ENCODE peak calls at places on chromosomes 7 and 10, in ten cellular contexts. Q, Z, R, Y, H, P, A, S, F and U are unnamed samples.

GRCh38 chr10:123149568-123150228 is 1.8 kb downstream of the HMX2 start:
- DNase-seq in Q (peak), Z (no peak), R (no peak), Y (peak), H (peak), P (no peak), A (no peak), S (no peak), F (no peak), U (peak)

GRCh38 chr10:103545366-103545765 is 51.9 kb downstream of the NEURL1 start:
- DNase-seq in Q (no peak), Z (no peak), R (no peak), Y (no peak), H (no peak), P (no peak), A (no peak), S (peak), F (no peak), U (no peak)

GRCh38 chr10:43036581-43037428 is 40.1 kb upstream of the RET start:
- DNase-seq in Q (no peak), Z (no peak), R (no peak), Y (no peak), H (no peak), P (no peak), A (no peak), S (peak), F (no peak), U (no peak)

GRCh38 chr7:24980695-24981543 is 941 bp upstream of the OSBPL3 start:
- DNase-seq in Q (peak), Z (no peak), R (no peak), Y (peak), H (no peak), P (no peak), A (peak), S (peak), F (peak), U (peak)

GRCh38 chr10:35895331-35895730 is 253.2 kb upstream of the FZD8 start:
- DNase-seq in Q (no peak), Z (no peak), R (no peak), Y (no peak), H (no peak), P (no peak), A (no peak), S (no peak), F (no peak), U (no peak)

GRCh38 chr7:132871419-132871818 is 210.5 kb downstream of the CHCHD3 start:
- DNase-seq in Q (no peak), Z (no peak), R (no peak), Y (no peak), H (peak), P (no peak), A (no peak), S (no peak), F (no peak), U (no peak)

GRCh38 chr10:23262928-23263327 is 70.8 kb downstream of the PTF1A start:
- DNase-seq in Q (no peak), Z (no peak), R (no peak), Y (no peak), H (no peak), P (no peak), A (no peak), S (no peak), F (no peak), U (no peak)

GRCh38 chr10:1573334-1573969 is 163.9 kb downstream of the ADARB2 start:
- DNase-seq in Q (no peak), Z (no peak), R (no peak), Y (no peak), H (no peak), P (no peak), A (no peak), S (no peak), F (no peak), U (no peak)

GRCh38 chr10:102352066-102352715 is 43.3 kb upstream of the NFKB2 start:
- DNase-seq in Q (peak), Z (peak), R (peak), Y (peak), H (peak), P (peak), A (peak), S (peak), F (no peak), U (peak)

GRCh38 chr7:77349141-77349540 is 67.0 kb downstream of the GSAP start:
- DNase-seq in Q (no peak), Z (no peak), R (no peak), Y (no peak), H (no peak), P (no peak), A (no peak), S (no peak), F (no peak), U (no peak)

GRCh38 chr10:124390788-124391187 is 27.9 kb downstream of the OAT start:
- DNase-seq in Q (no peak), Z (no peak), R (no peak), Y (no peak), H (no peak), P (no peak), A (no peak), S (no peak), F (no peak), U (no peak)

GRCh38 chr7:26183545-26184282 is 16.8 kb downstream of the HNRNPA2B1 start:
- DNase-seq in Q (no peak), Z (no peak), R (no peak), Y (no peak), H (no peak), P (no peak), A (no peak), S (no peak), F (no peak), U (no peak)

GRCh38 chr10:34637419-34637911 is 177.6 kb downstream of the PARD3 start:
- DNase-seq in Q (peak), Z (peak), R (peak), Y (peak), H (peak), P (no peak), A (peak), S (peak), F (peak), U (peak)